ENCODE peak calls at places on chromosomes 12 and 14, in nine cellular contexts. Y is NCI-H2171; P is activated CD8-positive, alpha-beta T cell treated with anti-CD3 and anti-CD28 coated beads, Interleukin-2, amount 10 ng/mL, durations not matched to agents 7 days and 5 days; E is endodermal cell; M is T-cell; C is T-helper 1 cell; R is AG10803; Z is stimulated activated CD4-positive, alpha-beta T cell treated with anti-CD3 and anti-CD28 coated beads, Interleukin-1b, Interleukin-23, amount 100 ng/mL, for 1 hour; J is NCI-H345. K is an unnamed sample.

GRCh38 chr12:9761407-9761736 is 671 bp upstream of the CD69 start:
- DNase-seq in P (no peak), E (no peak), M (no peak), Z (no peak), J (no peak), C (peak), Y (no peak), R (no peak), K (no peak)

GRCh38 chr14:92258934-92259333 is 64.0 kb upstream of the SLC24A4 start:
- DNase-seq in E (peak), Y (no peak), R (no peak), J (no peak), P (peak), M (no peak), Z (no peak), C (no peak), K (no peak)

GRCh38 chr12:124539084-124540041 is 28.0 kb downstream of the NCOR2 start:
- DNase-seq in E (no peak), Y (no peak), R (no peak), Z (no peak), J (no peak), P (no peak), M (no peak), C (no peak), K (no peak)

GRCh38 chr12:75816892-75817291 is 214.7 kb downstream of the PHLDA1 start:
- DNase-seq in P (no peak), E (no peak), R (peak), M (no peak), Y (no peak), J (no peak), C (peak), Z (no peak), K (no peak)

GRCh38 chr12:29032431-29032830 is 116.6 kb upstream of the FAR2 start:
- DNase-seq in M (no peak), R (peak), J (no peak), Z (no peak), E (no peak), C (no peak), Y (no peak), P (no peak), K (no peak)

GRCh38 chr14:75359098-75359497 is 68.7 kb upstream of the JDP2 start:
- DNase-seq in Z (no peak), J (no peak), Y (no peak), C (no peak), P (no peak), E (no peak), R (no peak), M (no peak), K (no peak)

GRCh38 chr14:103404032-103404918 is 19.1 kb downstream of the MARK3 start:
- DNase-seq in E (no peak), R (peak), J (no peak), M (no peak), Z (no peak), Y (no peak), C (no peak), P (no peak), K (no peak)

GRCh38 chr14:63266106-63266505 is 52.6 kb downstream of the GPHB5 start:
- DNase-seq in J (no peak), Z (no peak), P (no peak), Y (no peak), R (no peak), E (peak), M (no peak), C (no peak), K (no peak)

GRCh38 chr14:100117647-100118376 is 41.6 kb downstream of the DEGS2 start:
- DNase-seq in Y (no peak), R (no peak), M (no peak), C (no peak), Z (no peak), J (peak), E (no peak), P (no peak), K (no peak)

GRCh38 chr12:130593056-130593455 is 123.0 kb downstream of the RIMBP2 start:
- DNase-seq in M (no peak), Y (no peak), Z (no peak), E (no peak), R (no peak), P (no peak), C (no peak), J (no peak), K (no peak)

GRCh38 chr12:132638541-132639408 is 20.2 kb downstream of the P2RX2 start:
- DNase-seq in P (no peak), J (no peak), C (no peak), M (no peak), Y (no peak), R (peak), Z (no peak), E (peak), K (peak)

GRCh38 chr12:117347588-117347987 is 13.8 kb downstream of the NOS1 start:
- DNase-seq in P (no peak), J (no peak), M (no peak), Y (no peak), R (no peak), E (no peak), Z (no peak), C (peak), K (no peak)

GRCh38 chr12:71782007-71782406 is 27.3 kb downstream of the RAB21 start:
- DNase-seq in Y (no peak), C (no peak), P (no peak), M (no peak), Z (no peak), J (no peak), E (no peak), R (no peak), K (no peak)

GRCh38 chr12:115934046-115934445 is 343.4 kb downstream of the MED13L start:
- DNase-seq in Z (no peak), R (no peak), E (peak), C (no peak), J (no peak), Y (no peak), P (no peak), M (no peak), K (no peak)

GRCh38 chr12:113933201-113933786 is 32.8 kb downstream of the RBM19 start:
- DNase-seq in R (peak), J (no peak), Z (no peak), E (peak), P (no peak), C (no peak), Y (no peak), M (no peak), K (no peak)

GRCh38 chr12:113478351-113479011 is 6.8 kb upstream of the LHX5 start:
- DNase-seq in Z (no peak), P (no peak), C (no peak), E (peak), J (no peak), R (no peak), M (no peak), Y (no peak), K (no peak)

GRCh38 chr12:75452675-75453330 is 27.8 kb upstream of the GLIPR1 start:
- DNase-seq in P (no peak), Z (no peak), E (no peak), C (no peak), J (no peak), Y (no peak), R (peak), M (no peak), K (no peak)

GRCh38 chr12:12714276-12715001 is 2.7 kb upstream of the CDKN1B start:
- DNase-seq in R (no peak), C (peak), P (peak), E (peak), M (peak), Z (no peak), Y (peak), J (peak), K (peak)

GRCh38 chr12:109053382-109054123 is 1.2 kb downstream of the USP30 start:
- DNase-seq in J (no peak), E (no peak), P (peak), C (peak), R (no peak), Y (no peak), M (no peak), Z (no peak), K (peak)

GRCh38 chr12:52390739-52391617 is 5.5 kb upstream of the KRT84 start:
- DNase-seq in C (no peak), Y (no peak), Z (no peak), E (peak), R (peak), J (peak), P (no peak), M (no peak), K (no peak)

GRCh38 chr12:54201001-54201794 is 12.4 kb upstream of the SMUG1 start:
- DNase-seq in Y (peak), J (peak), E (peak), Z (peak), P (peak), C (peak), M (peak), R (peak), K (peak)

GRCh38 chr12:60106207-60106606 is 510.4 kb downstream of the SLC16A7 start:
- DNase-seq in M (no peak), E (no peak), C (no peak), P (no peak), R (peak), J (no peak), Y (no peak), Z (no peak), K (no peak)

GRCh38 chr14:23876160-23876750 is 77.3 kb upstream of the DHRS4 start:
- DNase-seq in Z (no peak), Y (no peak), E (no peak), C (no peak), M (no peak), J (no peak), P (no peak), R (no peak), K (no peak)

GRCh38 chr14:36781897-36782296 is 120.2 kb downstream of the PAX9 start:
- DNase-seq in R (no peak), C (no peak), M (no peak), P (no peak), J (no peak), Y (no peak), Z (no peak), E (no peak), K (no peak)

GRCh38 chr12:738712-739111 is 13.7 kb upstream of the WNK1 start:
- DNase-seq in E (no peak), J (no peak), P (no peak), Y (no peak), M (no peak), R (no peak), C (no peak), Z (no peak), K (no peak)

GRCh38 chr12:114817491-114818440 is 133.8 kb upstream of the TBX3 start:
- DNase-seq in P (no peak), Y (no peak), Z (no peak), M (no peak), R (no peak), J (no peak), E (no peak), C (no peak), K (no peak)

GRCh38 chr12:68815928-68816800 is 8.2 kb downstream of the MDM2 start:
- DNase-seq in R (no peak), C (no peak), P (no peak), J (no peak), Y (no peak), Z (no peak), M (no peak), E (no peak), K (no peak)

GRCh38 chr14:57486767-57487379 is 6.8 kb downstream of the CCDC198 start:
- DNase-seq in Y (peak), E (no peak), Z (no peak), J (peak), P (no peak), C (no peak), M (no peak), R (peak), K (no peak)

GRCh38 chr14:72909163-72909562 is 15.3 kb upstream of the DPF3 start:
- DNase-seq in C (no peak), M (no peak), J (no peak), Y (no peak), P (no peak), R (peak), Z (no peak), E (no peak), K (no peak)

GRCh38 chr14:71399057-71399487 is 491.8 kb downstream of the PCNX1 start:
- DNase-seq in R (no peak), M (no peak), Y (no peak), C (peak), J (no peak), Z (no peak), P (peak), E (no peak), K (peak)

GRCh38 chr12:120901818-120902217 is 2.3 kb downstream of the SPPL3 start:
- DNase-seq in Z (no peak), C (no peak), Y (no peak), P (no peak), E (peak), J (no peak), M (no peak), R (no peak), K (no peak)

K was measured in activated naive CD4-positive, alpha-beta T cell treated with anti-CD3 and anti-CD28 coated beads, Interleukin-2, amount 10 ng/mL, durations not matched to agents 7 days and 5 days.